ENCODE peak calls at places on chromosomes 5 and 9, in five cellular contexts. D is HepG2, E is hepatocyte, A is mammary epithelial cell, K is endothelial cell of umbilical vein. Y is an unnamed sample.

GRCh38 chr5:142740474-142740873 is 29.7 kb upstream of the ARHGAP26 start:
- DNase-seq in D (peak; percentile 88), E (no peak), A (no peak), K (no peak), Y (no peak)

GRCh38 chr5:169248520-169248919 is 52.4 kb downstream of the SLIT3 start:
- DNase-seq in D (no peak), E (no peak), A (no peak), K (no peak), Y (no peak)

GRCh38 chr5:170135796-170136490 is 30.2 kb downstream of the FOXI1 start:
- DNase-seq in D (no peak), E (no peak), A (peak; percentile 53), K (peak; percentile 61), Y (no peak)

GRCh38 chr9:85332487-85332886 is 409.3 kb downstream of the AGTPBP1 start:
- DNase-seq in D (peak; percentile 19), E (no peak), A (no peak), K (peak; percentile 5), Y (peak; percentile 59)

GRCh38 chr9:127919253-127919815 is 2.5 kb upstream of the ST6GALNAC4 start:
- DNase-seq in D (peak; percentile 87), E (peak; percentile 93), A (peak; percentile 99), K (peak; percentile 99), Y (no peak)

GRCh38 chr5:34494111-34494755 is 161.9 kb upstream of the RAI14 start:
- DNase-seq in D (no peak), E (no peak), A (no peak), K (peak; percentile 50), Y (no peak)

GRCh38 chr9:35108946-35109575 is 6.1 kb upstream of the STOML2 start:
- DNase-seq in D (no peak), E (no peak), A (no peak), K (no peak), Y (no peak)

GRCh38 chr5:165310031-165310430 is 1804.6 kb downstream of the MAT2B start:
- DNase-seq in D (no peak), E (no peak), A (no peak), K (no peak), Y (no peak)

GRCh38 chr9:33161011-33161588 is 6.0 kb downstream of the B4GALT1 start:
- DNase-seq in D (no peak), E (peak; percentile 88), A (peak; percentile 96), K (peak; percentile 87), Y (peak; percentile 19)

GRCh38 chr5:34517249-34517648 is 138.9 kb upstream of the RAI14 start:
- DNase-seq in D (no peak), E (no peak), A (peak; percentile 30), K (peak; percentile 69), Y (no peak)

GRCh38 chr5:149495673-149496072 is 55.6 kb downstream of the CSNK1A1 start:
- DNase-seq in D (no peak), E (no peak), A (no peak), K (no peak), Y (no peak)

GRCh38 chr5:142000709-142001484 is 11.9 kb downstream of the GNPDA1 start:
- DNase-seq in D (peak; percentile 7), E (no peak), A (no peak), K (peak; percentile 42), Y (peak; percentile 61)

GRCh38 chr5:163789870-163790269 is 284.5 kb downstream of the MAT2B start:
- DNase-seq in D (no peak), E (no peak), A (peak; percentile 2), K (no peak), Y (no peak)

GRCh38 chr9:96169901-96170300 is 132.1 kb downstream of the HSD17B3 start:
- DNase-seq in D (no peak), E (no peak), A (no peak), K (no peak), Y (peak; percentile 30)

GRCh38 chr5:153551537-153552079 is 61.1 kb downstream of the GRIA1 start:
- DNase-seq in D (no peak), E (peak; percentile 67), A (peak; percentile 91), K (peak; percentile 92), Y (peak; percentile 18)

GRCh38 chr9:81565609-81566008 is 123.7 kb downstream of the TLE1 start:
- DNase-seq in D (no peak), E (no peak), A (no peak), K (no peak), Y (no peak)

GRCh38 chr5:119327018-119327417 is 28.8 kb upstream of the TNFAIP8 start:
- DNase-seq in D (no peak), E (no peak), A (no peak), K (no peak), Y (no peak)

GRCh38 chr5:125750538-125751186 is 672.5 kb upstream of the GRAMD2B start:
- DNase-seq in D (no peak), E (no peak), A (peak; percentile 37), K (no peak), Y (no peak)

GRCh38 chr5:19676895-19677294 is 311.1 kb downstream of the CDH18 start:
- DNase-seq in D (no peak), E (no peak), A (peak; percentile 10), K (no peak), Y (no peak)

GRCh38 chr5:76724871-76725270 is 8.9 kb downstream of the F2R start:
- DNase-seq in D (peak; percentile 46), E (peak; percentile 10), A (peak; percentile 53), K (no peak), Y (no peak)

GRCh38 chr9:122200960-122201635 is 27.7 kb downstream of the LHX6 start:
- DNase-seq in D (no peak), E (no peak), A (no peak), K (peak; percentile 18), Y (no peak)

GRCh38 chr5:43855418-43855817 is 252.4 kb downstream of the NNT start:
- DNase-seq in D (no peak), E (no peak), A (no peak), K (no peak), Y (no peak)

GRCh38 chr9:124329996-124330714 is 72.4 kb downstream of the NEK6 start:
- DNase-seq in D (no peak), E (no peak), A (no peak), K (no peak), Y (no peak)

GRCh38 chr5:116663081-116663480 is 88.5 kb upstream of the SEMA6A start:
- DNase-seq in D (no peak), E (no peak), A (no peak), K (no peak), Y (peak; percentile 55)

GRCh38 chr9:93595461-93595860 is 19.1 kb downstream of the PHF2 start:
- DNase-seq in D (no peak), E (no peak), A (no peak), K (no peak), Y (no peak)
- H4K20me1 ChIP-seq in D (no peaks in the 10 kb centered on the region), E (peaks cover 67% of the 10 kb centered on the region), A (no peaks in the 10 kb centered on the region), K (no peaks in the 10 kb centered on the region), Y (peaks cover 65% of the 10 kb centered on the region)

DNA sequence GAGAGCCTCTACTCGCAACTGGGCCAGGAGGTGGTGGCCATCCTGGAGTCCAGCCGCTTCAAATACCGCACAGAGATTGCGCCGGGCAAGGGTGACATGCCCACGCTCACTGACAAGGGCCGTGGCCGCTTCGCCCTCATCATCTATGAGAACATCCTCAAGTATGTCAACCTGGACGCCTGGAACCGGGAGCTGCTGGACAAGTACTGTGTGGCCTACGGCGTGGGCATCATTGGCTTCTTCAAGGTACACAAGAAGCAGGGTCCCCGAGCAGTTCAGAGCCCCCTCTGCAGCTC is 13.5 kb downstream of the NDST1 start:
- DNase-seq in D (no peak), E (no peak), A (no peak), K (no peak), Y (no peak)
- H4K20me1 ChIP-seq in D (peaks cover 13% of the 10 kb centered on the region), E (peaks cover 39% of the 10 kb centered on the region), A (no peaks in the 10 kb centered on the region), K (no peaks in the 10 kb centered on the region), Y (peaks cover 69% of the 10 kb centered on the region)

DNA sequence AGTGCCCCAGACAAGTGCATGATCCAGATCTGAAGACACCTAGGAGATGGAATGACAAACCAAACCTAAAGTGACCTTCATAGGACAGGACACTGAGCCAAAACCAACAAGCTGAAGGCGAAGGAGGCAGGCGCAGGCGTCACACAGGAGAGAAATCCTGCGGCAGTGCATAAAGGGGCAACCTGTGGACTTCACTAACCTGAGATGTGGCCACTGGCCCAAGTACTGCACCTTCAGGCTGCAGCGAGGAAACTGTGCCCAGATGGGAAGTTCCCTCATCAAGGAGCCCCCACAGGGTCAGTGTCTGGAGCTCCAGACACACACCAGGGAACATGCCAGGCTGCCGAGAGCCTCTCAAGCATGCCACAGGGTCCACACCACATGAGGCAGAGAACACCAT is 3.7 kb downstream of the IPPK start:
- DNase-seq in D (no peak), E (no peak), A (no peak), K (no peak), Y (no peak)
- H4K20me1 ChIP-seq in D (peaks cover 4% of the 10 kb centered on the region), E (peaks cover 18% of the 10 kb centered on the region), A (no peaks in the 10 kb centered on the region), K (peaks cover 4% of the 10 kb centered on the region), Y (peaks cover 39% of the 10 kb centered on the region)

GRCh38 chr9:132005896-132006295 is 73.8 kb downstream of the MED27 start:
- DNase-seq in D (no peak), E (no peak), A (no peak), K (no peak), Y (no peak)

GRCh38 chr9:132002827-132003704 is 76.6 kb downstream of the MED27 start:
- DNase-seq in D (no peak), E (no peak), A (no peak), K (no peak), Y (no peak)

GRCh38 chr9:132001550-132001949 is 78.1 kb downstream of the MED27 start:
- DNase-seq in D (no peak), E (no peak), A (no peak), K (no peak), Y (no peak)

GRCh38 chr9:132004323-132004722 is 75.3 kb downstream of the MED27 start:
- DNase-seq in D (no peak), E (no peak), A (no peak), K (no peak), Y (no peak)

GRCh38 chr9:132003904-132004303 is 75.8 kb downstream of the MED27 start:
- DNase-seq in D (no peak), E (no peak), A (no peak), K (no peak), Y (no peak)
- H4K20me1 ChIP-seq in D (peaks cover 6% of the 10 kb centered on the region), E (no peaks in the 10 kb centered on the region), A (no peaks in the 10 kb centered on the region), K (no peaks in the 10 kb centered on the region), Y (peaks cover 33% of the 10 kb centered on the region)

DNA sequence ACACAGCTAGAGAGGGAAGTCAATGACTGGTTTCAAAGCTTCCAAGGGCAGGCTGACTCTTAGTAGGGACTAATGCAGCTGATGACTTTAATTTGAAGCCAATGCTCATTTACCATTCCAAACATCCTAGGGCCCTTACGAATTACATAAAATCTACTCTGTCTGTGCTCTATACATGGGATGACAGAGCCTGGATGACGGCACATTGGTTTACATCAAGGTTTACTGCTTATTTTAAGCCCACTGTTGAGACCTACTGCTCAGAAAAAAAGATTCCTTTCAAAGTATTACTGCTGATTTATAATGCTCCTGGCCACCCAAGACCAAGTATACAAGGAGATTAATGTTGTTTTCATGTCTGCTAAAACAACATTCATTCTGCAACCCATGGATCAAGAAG is 74.1 kb downstream of the DAP start:
- DNase-seq in D (no peak), E (no peak), A (no peak), K (no peak), Y (no peak)
- H4K20me1 ChIP-seq in D (peaks cover 20% of the 10 kb centered on the region), E (peaks cover 11% of the 10 kb centered on the region), A (no peaks in the 10 kb centered on the region), K (no peaks in the 10 kb centered on the region), Y (no peaks in the 10 kb centered on the region)

GRCh38 chr9:133877967-133878366 is 114.2 kb downstream of the VAV2 start:
- DNase-seq in D (no peak), E (no peak), A (no peak), K (no peak), Y (no peak)
- H4K20me1 ChIP-seq in D (peaks cover 52% of the 10 kb centered on the region), E (peaks cover 26% of the 10 kb centered on the region), A (no peaks in the 10 kb centered on the region), K (no peaks in the 10 kb centered on the region), Y (peaks cover 87% of the 10 kb centered on the region)

Y was measured in neural progenitor cell.